ENCODE peak calls at places on chromosomes 4 and X, in five cellular contexts. L, J, Y, V and D are unnamed samples.
A peak's percentile ranks its signal among the peaks of the same experiment; 100 is the strongest.

GRCh38 chr4:93658443-93658842 is 170.1 kb upstream of the ATOH1 start:
- DNase-seq in V (no peak), J (no peak), L (no peak), Y (peak; percentile 2), D (no peak)

GRCh38 chr4:72314869-72315268 is 254.2 kb downstream of the ADAMTS3 start:
- DNase-seq in J (no peak), L (peak; percentile 57), V (no peak), Y (peak; percentile 75), D (peak; percentile 33)

GRCh38 chrX:19791562-19791961 is 95.8 kb downstream of the SH3KBP1 start:
- DNase-seq in J (no peak), Y (peak; percentile 39), V (no peak), L (peak; percentile 15), D (no peak)

GRCh38 chr4:39043697-39044363 is 11.6 kb upstream of the TMEM156 start:
- DNase-seq in J (no peak), V (no peak), L (peak; percentile 66), Y (peak; percentile 24), D (no peak)

GRCh38 chr4:177638871-177639270 is 196.6 kb upstream of the AGA start:
- DNase-seq in J (no peak), L (no peak), V (no peak), Y (no peak), D (no peak)

GRCh38 chr4:147813107-147813773 is 81.4 kb downstream of the ARHGAP10 start:
- DNase-seq in V (no peak), L (no peak), J (no peak), Y (no peak), D (no peak)

GRCh38 chrX:136310411-136310810 is 9.6 kb downstream of the ADGRG4 start:
- DNase-seq in V (no peak), J (peak; percentile 26), Y (peak; percentile 10), L (peak; percentile 53), D (no peak)

GRCh38 chr4:31040106-31040505 is 319.9 kb downstream of the PCDH7 start:
- DNase-seq in Y (no peak), J (no peak), L (no peak), V (no peak), D (no peak)

GRCh38 chr4:1168291-1169031 is 3.9 kb downstream of the SPON2 start:
- DNase-seq in J (no peak), Y (no peak), L (no peak), V (no peak), D (no peak)

GRCh38 chrX:17944833-17945497 is 83.9 kb upstream of the RAI2 start:
- DNase-seq in L (no peak), V (no peak), J (peak; percentile 18), Y (no peak), D (no peak)

GRCh38 chr4:159871141-159871540 is 768.3 kb downstream of the RAPGEF2 start:
- DNase-seq in Y (peak; percentile 64), L (peak; percentile 27), J (no peak), V (no peak), D (no peak)

GRCh38 chrX:39336709-39337294 is 535.5 kb downstream of the MID1IP1 start:
- DNase-seq in Y (no peak), J (no peak), V (no peak), L (no peak), D (no peak)

GRCh38 chrX:47577901-47578300 is 4.3 kb upstream of the TIMP1 start:
- DNase-seq in V (no peak), L (no peak), Y (no peak), J (no peak), D (no peak)

GRCh38 chr4:107736924-107737448 is 17.0 kb upstream of the PAPSS1 start:
- DNase-seq in J (peak; percentile 66), L (no peak), V (no peak), Y (no peak), D (no peak)

GRCh38 chr4:150080335-150080734 is 2.1 kb downstream of the DCLK2 start:
- DNase-seq in V (no peak), L (peak; percentile 4), Y (no peak), J (no peak), D (no peak)

GRCh38 chr4:20679946-20680345 is 20.3 kb upstream of the PACRGL start:
- DNase-seq in J (no peak), L (peak; percentile 3), Y (no peak), V (no peak), D (no peak)

GRCh38 chr4:19684079-19684478 is 567.6 kb upstream of the SLIT2 start:
- DNase-seq in L (no peak), J (no peak), V (no peak), Y (no peak), D (no peak)

GRCh38 chr4:118034061-118034785 is at the start of gene NDST3:
- DNase-seq in Y (peak; percentile 65), J (no peak), V (no peak), L (peak; percentile 34), D (no peak)

GRCh38 chrX:39670281-39670680 is 427.5 kb downstream of the BCOR start:
- DNase-seq in J (no peak), L (no peak), V (no peak), Y (peak; percentile 26), D (no peak)

GRCh38 chr4:140296335-140296753 is 77.1 kb upstream of the SCOC start:
- DNase-seq in L (peak; percentile 69), Y (peak; percentile 79), J (no peak), V (peak; percentile 51), D (peak; percentile 70)

GRCh38 chrX:24782011-24782410 is 88.3 kb downstream of the POLA1 start:
- DNase-seq in L (no peak), J (no peak), V (no peak), Y (no peak), D (no peak)

GRCh38 chr4:176313596-176314341 is 6.0 kb upstream of the SPCS3 start:
- DNase-seq in L (no peak), Y (no peak), J (no peak), V (no peak), D (no peak)

GRCh38 chrX:9604111-9604907 is 139.5 kb downstream of the TBL1X start:
- DNase-seq in V (peak; percentile 63), J (no peak), L (no peak), Y (peak; percentile 44), D (no peak)

GRCh38 chr4:151454513-151454912 is 45.5 kb downstream of the FHIP1A start:
- DNase-seq in V (no peak), Y (no peak), L (no peak), J (no peak), D (no peak)

GRCh38 chr4:153541426-153542096 is 75.4 kb downstream of the TMEM131L start:
- DNase-seq in V (no peak), J (no peak), Y (peak; percentile 97), L (peak; percentile 95), D (peak; percentile 78)

GRCh38 chrX:30876367-30876766 is 12.7 kb downstream of the TAB3 start:
- DNase-seq in Y (no peak), L (no peak), J (no peak), V (no peak), D (no peak)

GRCh38 chrX:153735274-153735673 is 10.6 kb downstream of the ABCD1 start:
- DNase-seq in J (no peak), L (no peak), V (no peak), Y (no peak), D (no peak)

DNA sequence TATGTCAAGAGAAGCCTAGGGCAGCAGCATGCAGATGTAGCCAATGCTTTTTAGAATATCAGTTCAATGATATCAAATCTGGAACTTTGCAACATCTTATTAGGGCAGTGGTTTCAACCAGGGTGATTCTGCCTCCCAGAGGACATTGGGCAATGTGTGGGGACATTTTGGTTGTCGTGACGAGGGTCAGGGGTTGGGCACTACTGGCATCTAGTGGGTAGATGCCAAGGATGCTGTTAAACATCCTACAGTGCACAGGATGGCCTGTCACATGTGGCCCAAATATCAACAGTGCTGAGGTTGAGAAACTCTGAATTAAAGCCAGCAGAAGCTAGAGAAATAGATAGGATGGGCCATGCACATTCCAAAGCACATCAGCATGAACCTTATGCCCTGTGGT is 152.3 kb downstream of the AMELX start:
- DNase-seq in Y (no peak), L (no peak), V (no peak), J (no peak), D (no peak)
- H3K27ac ChIP-seq in Y (no peak overlapping the region), L (no peak overlapping the region), V (no peak overlapping the region), J (no peak overlapping the region), D (no peak overlapping the region)

DNA sequence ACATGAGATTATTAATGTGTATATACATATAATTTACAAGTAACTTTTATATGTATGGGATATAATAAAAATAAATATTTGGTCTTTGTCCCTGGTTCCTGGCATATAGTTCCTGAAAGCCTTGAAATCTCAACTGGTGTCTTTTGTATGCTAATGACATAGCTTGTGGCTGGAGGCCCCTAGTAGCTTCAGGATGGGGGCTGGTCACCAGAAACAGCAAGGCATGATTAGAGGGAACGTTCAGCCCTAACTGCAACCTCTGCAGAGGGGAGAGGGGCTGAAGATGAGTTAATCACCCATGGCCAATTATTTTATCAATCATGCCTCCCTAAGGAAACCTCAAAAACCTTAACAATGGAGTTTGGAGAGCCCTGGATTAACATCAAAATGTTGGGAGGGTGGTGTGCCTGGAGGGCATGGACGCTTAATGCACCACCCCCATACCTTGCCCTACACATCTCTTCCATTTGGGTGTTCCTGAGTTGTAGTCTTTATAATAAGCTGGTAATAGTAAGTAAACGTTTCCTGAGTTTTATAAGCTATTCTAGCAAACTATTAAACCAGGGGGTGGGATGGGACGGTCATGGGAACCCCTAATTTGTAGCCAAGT is 21.3 kb downstream of the PIN4 start:
- DNase-seq in L (no peak), Y (no peak), V (no peak), J (no peak), D (no peak)
- H3K27ac ChIP-seq in L (peak overlapping the region; percentile 82), Y (peak overlapping the region; percentile 88), V (no peak overlapping the region), J (no peak overlapping the region), D (peak overlapping the region; percentile 11)

DNA sequence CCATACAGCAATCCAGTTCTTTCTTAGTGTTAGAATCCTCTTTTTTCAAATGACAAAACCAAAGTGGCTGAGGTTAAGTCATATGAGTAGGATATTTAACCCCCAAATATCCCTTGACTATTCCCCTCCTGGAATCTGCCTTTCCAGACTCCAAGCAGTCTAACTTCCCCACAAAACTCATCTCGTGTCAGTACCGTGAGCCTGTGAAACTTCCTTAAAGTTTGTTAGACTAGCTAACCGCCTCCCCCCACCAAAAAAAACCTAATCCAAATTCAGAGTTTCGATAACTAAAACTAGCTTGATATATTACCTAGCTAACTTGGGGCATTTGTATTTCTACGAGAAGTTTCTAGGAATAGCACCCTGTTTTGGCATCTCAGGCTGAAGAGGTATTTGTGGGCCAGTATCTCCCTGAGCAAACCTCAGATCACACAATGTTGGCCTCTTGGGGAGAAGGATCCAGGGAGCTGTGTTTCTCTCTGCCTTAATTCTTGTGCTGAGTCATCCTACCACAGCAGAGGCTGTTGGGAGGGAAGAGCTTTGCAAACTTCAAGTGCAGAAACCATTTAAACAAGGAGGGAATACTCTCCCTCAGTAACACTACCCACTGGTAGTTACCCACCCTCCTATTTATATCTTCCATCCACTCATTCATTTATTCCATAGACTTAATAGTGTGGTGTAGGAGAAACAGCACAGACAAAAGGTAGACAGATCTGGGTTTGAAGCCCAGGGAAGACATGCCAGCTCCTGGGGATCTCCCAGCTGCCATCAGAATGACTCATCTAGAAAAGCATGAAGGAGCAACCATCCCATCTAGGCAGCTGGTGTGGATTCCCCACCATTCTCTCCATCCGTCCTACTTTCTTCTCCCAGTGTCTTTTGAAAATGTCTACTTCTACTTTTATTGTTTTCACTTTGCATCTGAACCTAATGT is 39.3 kb upstream of the TXK start:
- DNase-seq in V (no peak), L (peak; percentile 31), J (peak; percentile 41), Y (peak; percentile 25), D (peak; percentile 36)
- H3K27ac ChIP-seq in V (no peak overlapping the region), L (no peak overlapping the region), J (peak overlapping the region; percentile 82), Y (peak overlapping the region; percentile 68), D (peak overlapping the region; percentile 85)

DNA sequence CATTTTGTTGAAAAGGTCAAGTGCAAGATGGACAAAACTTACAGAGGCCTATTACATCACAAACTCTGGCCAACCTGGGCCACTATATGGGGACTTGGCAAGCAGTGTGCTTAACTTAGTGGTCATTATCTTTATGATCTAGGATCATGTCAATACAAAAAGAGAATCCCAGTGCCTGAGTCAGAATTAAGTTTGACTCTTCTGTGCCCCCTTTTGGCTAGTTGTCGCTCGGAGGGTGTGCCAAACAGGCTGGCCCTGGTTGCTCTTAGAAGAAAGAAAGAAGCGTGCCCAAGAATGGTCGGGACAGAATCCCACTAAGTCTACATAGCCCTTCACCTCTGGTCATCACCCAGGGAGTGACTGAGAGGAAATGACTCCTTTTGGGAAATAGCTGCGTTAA is 100.1 kb downstream of the EIF4E start:
- DNase-seq in J (no peak), V (no peak), Y (no peak), L (no peak), D (no peak)
- H3K27ac ChIP-seq in J (no peak overlapping the region), V (no peak overlapping the region), Y (no peak overlapping the region), L (no peak overlapping the region), D (no peak overlapping the region)